ENCODE peak calls at places on chromosomes 13 and 19, in six cellular contexts. H is ACHN, I is HL-60, R is T47D, J is AG08396, X is lower lobe of right lung. Z is an unnamed sample.

GRCh38 chr13:100674363-100674847 is at the start of gene TMTC4:
- DNase-seq in H (no peak), X (no peak), J (no peak), I (no peak), R (no peak), Z (no peak)

GRCh38 chr13:100721885-100722512 is 47.4 kb upstream of the TMTC4 start:
- DNase-seq in R (peak), J (peak), H (peak), X (no peak), I (peak), Z (peak)

GRCh38 chr13:57948884-57949283 is 317.3 kb downstream of the PCDH17 start:
- DNase-seq in J (no peak), R (no peak), X (no peak), I (no peak), H (no peak), Z (no peak)

GRCh38 chr13:103351035-103351828 is 285.0 kb upstream of the SLC10A2 start:
- DNase-seq in J (no peak), X (no peak), H (peak), R (no peak), I (no peak), Z (no peak)

GRCh38 chr19:43725468-43725867 is 9.6 kb downstream of the IRGC start:
- DNase-seq in I (peak), H (no peak), J (no peak), X (no peak), R (no peak), Z (no peak)

GRCh38 chr13:102097708-102098107 is 304.1 kb downstream of the FGF14 start:
- DNase-seq in X (no peak), J (no peak), H (no peak), R (no peak), I (no peak), Z (no peak)

GRCh38 chr13:24540236-24541126 is 27.9 kb upstream of the PARP4 start:
- DNase-seq in R (no peak), I (no peak), H (no peak), X (peak), J (peak), Z (no peak)

GRCh38 chr19:19461671-19462622 is 53.4 kb downstream of the TSSK6 start:
- DNase-seq in J (peak), R (no peak), I (no peak), X (peak), H (no peak), Z (peak)

GRCh38 chr19:1956868-1957492 is 16.0 kb downstream of the CSNK1G2 start:
- DNase-seq in R (no peak), H (no peak), I (no peak), J (no peak), X (no peak), Z (no peak)

GRCh38 chr13:51093574-51093973 is 17.5 kb downstream of the C13orf42 start:
- DNase-seq in X (no peak), R (no peak), J (no peak), I (no peak), H (no peak), Z (no peak)

GRCh38 chr13:53150568-53150967 is 122.0 kb downstream of the OLFM4 start:
- DNase-seq in I (no peak), X (no peak), H (no peak), R (no peak), J (no peak), Z (no peak)

GRCh38 chr19:55113570-55114039 is 3.8 kb downstream of the PPP1R12C start:
- DNase-seq in H (peak), X (peak), I (no peak), R (no peak), J (peak), Z (peak)

GRCh38 chr13:112250788-112251445 is 125.2 kb upstream of the SPACA7 start:
- DNase-seq in H (no peak), R (no peak), X (no peak), J (no peak), I (no peak), Z (no peak)

GRCh38 chr19:277131-277530 is 14.1 kb downstream of the PLPP2 start:
- DNase-seq in R (no peak), J (no peak), H (no peak), X (no peak), I (no peak), Z (no peak)

GRCh38 chr19:35507561-35507960 is 5.9 kb downstream of the DMKN start:
- DNase-seq in H (no peak), I (no peak), J (no peak), X (no peak), R (no peak), Z (no peak)

GRCh38 chr13:36872621-36873020 is 47.4 kb downstream of the SMAD9 start:
- DNase-seq in R (no peak), X (no peak), I (no peak), J (no peak), H (peak), Z (no peak)

GRCh38 chr19:47406711-47407416 is 12.5 kb downstream of the MEIS3 start:
- DNase-seq in X (no peak), R (no peak), H (peak), I (no peak), J (no peak), Z (no peak)

GRCh38 chr19:18424890-18425514 is 5.8 kb downstream of the SSBP4 start:
- DNase-seq in H (no peak), X (no peak), J (no peak), I (no peak), R (no peak), Z (no peak)

GRCh38 chr19:49020342-49020741 is 3.5 kb upstream of the LHB start:
- DNase-seq in J (no peak), I (no peak), H (no peak), X (no peak), R (no peak), Z (no peak)

GRCh38 chr13:24716011-24716410 is 35.8 kb downstream of the ATP12A start:
- DNase-seq in X (no peak), I (no peak), H (no peak), J (no peak), R (no peak), Z (no peak)

GRCh38 chr19:39038098-39038497 is 5.7 kb upstream of the FBXO27 start:
- DNase-seq in J (peak), R (peak), I (no peak), H (peak), X (no peak), Z (no peak)

GRCh38 chr19:51511353-51511752 is 9.8 kb upstream of the SIGLEC12 start:
- DNase-seq in R (no peak), J (no peak), I (no peak), X (no peak), H (no peak), Z (no peak)

GRCh38 chr13:77325371-77325941 is 1.4 kb downstream of the MYCBP2 start:
- DNase-seq in I (no peak), R (no peak), H (peak), X (no peak), J (no peak), Z (no peak)

GRCh38 chr19:30302076-30302475 is 70.1 kb upstream of the ZNF536 start:
- DNase-seq in J (no peak), R (no peak), X (no peak), H (no peak), I (no peak), Z (no peak)

GRCh38 chr13:22357132-22357531 is 686.3 kb downstream of the FGF9 start:
- DNase-seq in R (no peak), J (peak), H (no peak), I (no peak), X (no peak), Z (no peak)